ENCODE peak calls at places on chromosomes 13 and 19, in nine cellular contexts. U is T-helper 9 cell; N is naive thymus-derived CD8-positive, alpha-beta T cell; F is fibroblast of the aortic adventitia; E is NCI-H1048; D is ELF-1; J is thyroid gland; T is psoas muscle; G is GM19239. X is an unnamed sample.

GRCh38 chr13:78595819-78596700 is 7.3 kb downstream of the POU4F1 start:
- DNase-seq in U (no peak), N (no peak), F (no peak), E (no peak), D (peak; percentile 78), J (no peak), T (no peak), G (no peak), X (no peak)

GRCh38 chr13:23956106-23956505 is 58.8 kb upstream of the C1QTNF9B start:
- DNase-seq in U (no peak), N (no peak), F (peak; percentile 52), E (no peak), D (no peak), J (no peak), T (no peak), G (no peak), X (no peak)

GRCh38 chr19:46413262-46414031 is at the start of gene CCDC8:
- DNase-seq in U (no peak), N (no peak), F (peak; percentile 91), E (peak; percentile 86), D (peak; percentile 98), J (peak; percentile 94), T (peak; percentile 75), G (no peak), X (no peak)

GRCh38 chr19:40265763-40266099 is 19.4 kb downstream of the AKT2 start:
- DNase-seq in U (no peak), N (no peak), F (no peak), E (no peak), D (no peak), J (no peak), T (no peak), G (no peak), X (no peak)

GRCh38 chr19:7953060-7953459 is 9.6 kb upstream of the TIMM44 start:
- DNase-seq in U (no peak), N (no peak), F (peak; percentile 29), E (no peak), D (no peak), J (peak; percentile 31), T (no peak), G (no peak), X (no peak)

GRCh38 chr19:8028951-8029491 is 23.5 kb upstream of the CCL25 start:
- DNase-seq in U (no peak), N (no peak), F (peak; percentile 19), E (no peak), D (peak; percentile 93), J (no peak), T (no peak), G (no peak), X (no peak)

GRCh38 chr13:113029487-113030258 is 60.7 kb downstream of the MCF2L start:
- DNase-seq in U (peak; percentile 34), N (peak; percentile 23), F (no peak), E (no peak), D (peak; percentile 75), J (peak; percentile 32), T (no peak), G (peak; percentile 46), X (peak; percentile 10)

GRCh38 chr13:95403349-95404140 is 102.3 kb upstream of the ABCC4 start:
- DNase-seq in U (no peak), N (no peak), F (no peak), E (no peak), D (peak; percentile 84), J (peak; percentile 16), T (no peak), G (no peak), X (peak; percentile 1)

GRCh38 chr13:20492641-20493040 is 33.0 kb downstream of the CRYL1 start:
- DNase-seq in U (peak; percentile 27), N (no peak), F (peak; percentile 65), E (no peak), D (peak; percentile 34), J (peak; percentile 6), T (no peak), G (no peak), X (no peak)

X was measured in activated effector memory CD4-positive, alpha-beta T cell treated with Interleukin-2 at 50 U/mL for 16 hours.